ENCODE peak calls at places on chromosomes 6 and 20, in five cellular contexts. One of them, this sample, is unnamed.

GRCh38 chr6:106745396-106745795 is 116.0 kb downstream of the QRSL1 start:
- DNase-seq in thoracic aorta: no peak
- DNase-seq in aorta: no peak
- DNase-seq in lung: no peak
- DNase-seq in IMR-90: no peak
- DNase-seq in this sample: no peak

GRCh38 chr6:72371473-72371872 is 250.4 kb upstream of the KCNQ5 start:
- DNase-seq in thoracic aorta: no peak
- DNase-seq in aorta: no peak
- DNase-seq in lung: no peak
- DNase-seq in IMR-90: no peak
- DNase-seq in this sample: no peak

GRCh38 chr6:110652520-110652919 is 162.7 kb downstream of the CDK19 start:
- DNase-seq in thoracic aorta: no peak
- DNase-seq in aorta: no peak
- DNase-seq in lung: no peak
- DNase-seq in IMR-90: peak; percentile 41
- DNase-seq in this sample: no peak

GRCh38 chr6:39243809-39244208 is 14.5 kb upstream of the KCNK5 start:
- DNase-seq in thoracic aorta: no peak
- DNase-seq in aorta: peak; percentile 72
- DNase-seq in lung: no peak
- DNase-seq in IMR-90: no peak
- DNase-seq in this sample: no peak

GRCh38 chr6:37059344-37060194 is 54.1 kb downstream of the FGD2 start:
- DNase-seq in thoracic aorta: peak; percentile 43
- DNase-seq in aorta: peak; percentile 81
- DNase-seq in lung: peak; percentile 56
- DNase-seq in IMR-90: peak; percentile 97
- DNase-seq in this sample: peak; percentile 73

GRCh38 chr6:167976708-167977107 is 20.8 kb upstream of the KIF25 start:
- DNase-seq in thoracic aorta: no peak
- DNase-seq in aorta: no peak
- DNase-seq in lung: no peak
- DNase-seq in IMR-90: no peak
- DNase-seq in this sample: no peak

GRCh38 chr20:2867081-2867860 is 6.0 kb upstream of the PTPRA start:
- DNase-seq in thoracic aorta: no peak
- DNase-seq in aorta: no peak
- DNase-seq in lung: no peak
- DNase-seq in IMR-90: no peak
- DNase-seq in this sample: no peak

GRCh38 chr20:60295214-60295613 is 337.0 kb downstream of the CDH26 start:
- DNase-seq in thoracic aorta: no peak
- DNase-seq in aorta: no peak
- DNase-seq in lung: no peak
- DNase-seq in IMR-90: no peak
- DNase-seq in this sample: no peak

GRCh38 chr6:195861-196360 is 96.4 kb upstream of the DUSP22 start:
- DNase-seq in thoracic aorta: no peak
- DNase-seq in aorta: peak; percentile 62
- DNase-seq in lung: no peak
- DNase-seq in IMR-90: peak; percentile 22
- DNase-seq in this sample: no peak

GRCh38 chr20:63863798-63864544 is 1.1 kb upstream of the TPD52L2 start:
- DNase-seq in thoracic aorta: peak; percentile 36
- DNase-seq in aorta: peak; percentile 94
- DNase-seq in lung: peak; percentile 89
- DNase-seq in IMR-90: peak; percentile 78
- DNase-seq in this sample: no peak

GRCh38 chr6:133254552-133255228 is 13.5 kb downstream of the EYA4 start:
- DNase-seq in thoracic aorta: no peak
- DNase-seq in aorta: no peak
- DNase-seq in lung: no peak
- DNase-seq in IMR-90: peak; percentile 83
- DNase-seq in this sample: no peak

GRCh38 chr6:137866914-137867684 is at the start of gene TNFAIP3:
- DNase-seq in thoracic aorta: peak; percentile 80
- DNase-seq in aorta: peak; percentile 95
- DNase-seq in lung: peak; percentile 95
- DNase-seq in IMR-90: peak; percentile 95
- DNase-seq in this sample: peak; percentile 50

GRCh38 chr6:168196385-168196860 is 117.4 kb upstream of the FRMD1 start:
- DNase-seq in thoracic aorta: no peak
- DNase-seq in aorta: no peak
- DNase-seq in lung: peak; percentile 58
- DNase-seq in IMR-90: no peak
- DNase-seq in this sample: no peak

GRCh38 chr6:166343157-166343502 is 785 bp upstream of the SFT2D1 start:
- DNase-seq in thoracic aorta: no peak
- DNase-seq in aorta: no peak
- DNase-seq in lung: no peak
- DNase-seq in IMR-90: no peak
- DNase-seq in this sample: no peak

GRCh38 chr6:3585320-3585935 is 128.6 kb upstream of the SLC22A23 start:
- DNase-seq in thoracic aorta: no peak
- DNase-seq in aorta: no peak
- DNase-seq in lung: no peak
- DNase-seq in IMR-90: peak; percentile 84
- DNase-seq in this sample: no peak

GRCh38 chr20:17992847-17993508 is 24.2 kb downstream of the MGME1 start:
- DNase-seq in thoracic aorta: no peak
- DNase-seq in aorta: no peak
- DNase-seq in lung: no peak
- DNase-seq in IMR-90: peak; percentile 27
- DNase-seq in this sample: no peak

GRCh38 chr6:85464260-85464644 is 14.4 kb downstream of the NT5E start:
- DNase-seq in thoracic aorta: peak; percentile 25
- DNase-seq in aorta: peak; percentile 79
- DNase-seq in lung: no peak
- DNase-seq in IMR-90: peak; percentile 98
- DNase-seq in this sample: no peak

GRCh38 chr20:21808863-21809664 is 103.6 kb downstream of the PAX1 start:
- DNase-seq in thoracic aorta: no peak
- DNase-seq in aorta: peak; percentile 58
- DNase-seq in lung: no peak
- DNase-seq in IMR-90: no peak
- DNase-seq in this sample: peak; percentile 54

GRCh38 chr20:6103301-6103700 is 19.5 kb downstream of the FERMT1 start:
- DNase-seq in thoracic aorta: no peak
- DNase-seq in aorta: no peak
- DNase-seq in lung: no peak
- DNase-seq in IMR-90: no peak
- DNase-seq in this sample: no peak

GRCh38 chr20:2871111-2871465 is 2.2 kb upstream of the PTPRA start:
- DNase-seq in thoracic aorta: no peak
- DNase-seq in aorta: no peak
- DNase-seq in lung: no peak
- DNase-seq in IMR-90: peak; percentile 16
- DNase-seq in this sample: no peak

GRCh38 chr20:53778736-53779135 is 185.1 kb upstream of the ZNF217 start:
- DNase-seq in thoracic aorta: no peak
- DNase-seq in aorta: no peak
- DNase-seq in lung: no peak
- DNase-seq in IMR-90: no peak
- DNase-seq in this sample: no peak

GRCh38 chr20:34541917-34542316 is 16.6 kb upstream of the MAP1LC3A start:
- DNase-seq in thoracic aorta: no peak
- DNase-seq in aorta: no peak
- DNase-seq in lung: no peak
- DNase-seq in IMR-90: no peak
- DNase-seq in this sample: no peak

GRCh38 chr20:19275038-19275629 is 62.7 kb downstream of the SLC24A3 start:
- DNase-seq in thoracic aorta: no peak
- DNase-seq in aorta: no peak
- DNase-seq in lung: peak; percentile 30
- DNase-seq in IMR-90: no peak
- DNase-seq in this sample: no peak

GRCh38 chr6:37239511-37239910 is 18.1 kb upstream of the TBC1D22B start:
- DNase-seq in thoracic aorta: no peak
- DNase-seq in aorta: no peak
- DNase-seq in lung: no peak
- DNase-seq in IMR-90: peak; percentile 66
- DNase-seq in this sample: no peak

GRCh38 chr6:108408453-108408852 is 113.6 kb downstream of the AFG1L start:
- DNase-seq in thoracic aorta: no peak
- DNase-seq in aorta: no peak
- DNase-seq in lung: no peak
- DNase-seq in IMR-90: peak; percentile 38
- DNase-seq in this sample: no peak

GRCh38 chr6:136014454-136015421 is 163.2 kb downstream of the PDE7B start:
- DNase-seq in thoracic aorta: no peak
- DNase-seq in aorta: no peak
- DNase-seq in lung: no peak
- DNase-seq in IMR-90: peak; percentile 100
- DNase-seq in this sample: no peak

GRCh38 chr20:53569606-53570307 is 23.9 kb downstream of the ZNF217 start:
- DNase-seq in thoracic aorta: no peak
- DNase-seq in aorta: no peak
- DNase-seq in lung: no peak
- DNase-seq in IMR-90: no peak
- DNase-seq in this sample: no peak

GRCh38 chr20:30811896-30812671 is 445.4 kb upstream of the DEFB115 start:
- DNase-seq in thoracic aorta: no peak
- DNase-seq in aorta: peak; percentile 71
- DNase-seq in lung: peak; percentile 48
- DNase-seq in IMR-90: peak; percentile 49
- DNase-seq in this sample: no peak

GRCh38 chr6:107235007-107235406 is 119.7 kb upstream of the BEND3 start:
- DNase-seq in thoracic aorta: no peak
- DNase-seq in aorta: no peak
- DNase-seq in lung: no peak
- DNase-seq in IMR-90: no peak
- DNase-seq in this sample: no peak

GRCh38 chr6:150528648-150529285 is 70.9 kb upstream of the PLEKHG1 start:
- DNase-seq in thoracic aorta: no peak
- DNase-seq in aorta: peak; percentile 68
- DNase-seq in lung: no peak
- DNase-seq in IMR-90: peak; percentile 1
- DNase-seq in this sample: peak; percentile 37

GRCh38 chr6:33658982-33659689 is 38.0 kb downstream of the ITPR3 start:
- DNase-seq in thoracic aorta: no peak
- DNase-seq in aorta: no peak
- DNase-seq in lung: no peak
- DNase-seq in IMR-90: no peak
- DNase-seq in this sample: no peak

GRCh38 chr6:33651403-33651802 is 30.3 kb downstream of the ITPR3 start:
- DNase-seq in thoracic aorta: no peak
- DNase-seq in aorta: no peak
- DNase-seq in lung: no peak
- DNase-seq in IMR-90: no peak
- DNase-seq in this sample: no peak

GRCh38 chr6:33656844-33657243 is 35.7 kb downstream of the ITPR3 start:
- DNase-seq in thoracic aorta: no peak
- DNase-seq in aorta: no peak
- DNase-seq in lung: no peak
- DNase-seq in IMR-90: no peak
- DNase-seq in this sample: no peak

GRCh38 chr6:33651947-33652346 is 30.8 kb downstream of the ITPR3 start:
- DNase-seq in thoracic aorta: no peak
- DNase-seq in aorta: no peak
- DNase-seq in lung: no peak
- DNase-seq in IMR-90: no peak
- DNase-seq in this sample: no peak

DNA sequence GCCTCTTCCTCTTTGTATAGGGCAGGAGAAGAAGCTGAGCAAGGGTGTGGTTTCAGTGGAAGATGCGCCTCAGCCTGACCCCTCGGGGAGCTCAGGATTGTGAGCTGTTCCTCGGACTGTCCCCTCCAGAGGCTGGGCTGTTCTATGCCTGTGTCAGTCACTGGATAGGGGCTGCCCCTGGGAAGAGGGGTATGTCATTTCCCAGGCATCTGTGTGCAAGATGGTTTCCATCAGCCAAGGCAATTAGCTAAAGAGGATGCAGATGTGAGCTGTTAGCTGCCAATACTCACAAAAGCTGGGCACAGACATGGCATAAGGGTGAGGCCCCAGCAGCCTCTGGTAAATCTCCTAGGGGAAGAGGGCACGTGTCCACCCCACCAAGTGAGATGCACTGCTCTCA is 34.0 kb downstream of the ITPR3 start:
- DNase-seq in thoracic aorta: no peak
- DNase-seq in aorta: no peak
- DNase-seq in lung: no peak
- DNase-seq in IMR-90: no peak
- DNase-seq in this sample: no peak
- H3K36me3 ChIP-seq in thoracic aorta: no peaks in the 10 kb centered on the region
- H3K36me3 ChIP-seq in aorta: no peaks in the 10 kb centered on the region
- H3K36me3 ChIP-seq in lung: no peaks in the 10 kb centered on the region
- H3K36me3 ChIP-seq in IMR-90: no peaks in the 10 kb centered on the region
- H3K36me3 ChIP-seq in this sample: peaks cover 14% of the 10 kb centered on the region

DNA sequence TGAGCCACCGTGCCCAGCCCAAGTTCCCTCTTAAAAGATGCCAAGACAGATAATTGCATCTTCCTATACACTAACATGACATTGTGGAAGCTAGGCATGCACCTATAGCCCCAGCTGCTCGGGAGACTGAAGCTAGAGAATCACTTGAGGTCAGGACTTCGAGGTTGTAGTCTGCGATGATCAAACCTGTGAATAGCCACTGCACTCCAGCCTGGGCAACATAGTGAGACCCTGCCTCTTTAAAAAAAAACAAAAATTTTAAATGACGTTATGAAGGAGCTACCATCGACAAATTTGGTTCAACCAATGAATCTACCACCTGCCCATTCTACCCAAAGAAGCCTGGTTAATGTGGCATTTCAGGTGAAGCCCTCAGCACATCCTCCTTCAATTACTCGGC is 80.7 kb downstream of the TBC1D7 start:
- DNase-seq in thoracic aorta: no peak
- DNase-seq in aorta: no peak
- DNase-seq in lung: no peak
- DNase-seq in IMR-90: no peak
- DNase-seq in this sample: no peak
- H3K4me1 ChIP-seq in thoracic aorta: no peaks in the 10 kb centered on the region
- H3K4me1 ChIP-seq in aorta: no peaks in the 10 kb centered on the region
- H3K4me1 ChIP-seq in lung: no peaks in the 10 kb centered on the region
- H3K4me1 ChIP-seq in IMR-90: peaks cover 5% of the 10 kb centered on the region
- H3K4me1 ChIP-seq in this sample: peaks cover 6% of the 10 kb centered on the region

GRCh38 chr20:50743087-50743486 is 11.7 kb downstream of the PARD6B start:
- DNase-seq in thoracic aorta: no peak
- DNase-seq in aorta: no peak
- DNase-seq in lung: no peak
- DNase-seq in IMR-90: no peak
- DNase-seq in this sample: no peak
- H3K27ac ChIP-seq in thoracic aorta: no peak overlapping the region
- H3K27ac ChIP-seq in aorta: no peak overlapping the region
- H3K27ac ChIP-seq in lung: peak overlapping the region; percentile 81
- H3K27ac ChIP-seq in IMR-90: no peak overlapping the region
- H3K27ac ChIP-seq in this sample: no peak overlapping the region

DNA sequence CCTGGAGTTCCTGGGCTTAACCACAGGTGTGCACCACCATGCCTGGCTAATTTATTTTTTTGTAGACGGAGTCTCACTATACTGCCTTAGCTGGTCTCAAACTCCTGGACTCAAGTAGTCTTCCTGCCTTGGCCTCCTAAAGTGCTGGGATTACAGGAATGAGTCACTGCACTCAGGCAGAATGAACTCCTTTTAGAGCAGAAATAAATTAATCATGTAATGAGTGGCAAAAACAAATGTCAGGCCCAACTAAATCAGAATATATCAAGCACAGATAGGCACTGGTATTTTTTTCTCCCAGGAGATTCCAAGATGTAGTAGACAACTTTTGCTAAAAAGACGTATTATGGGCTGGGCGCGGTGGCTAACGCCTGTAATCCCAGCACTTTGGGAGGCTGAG is 2.6 kb downstream of the RPS10 start:
- DNase-seq in thoracic aorta: no peak
- DNase-seq in aorta: no peak
- DNase-seq in lung: no peak
- DNase-seq in IMR-90: peak; percentile 54
- DNase-seq in this sample: no peak
- H3K36me3 ChIP-seq in thoracic aorta: peaks cover 52% of the 10 kb centered on the region
- H3K36me3 ChIP-seq in aorta: no peaks in the 10 kb centered on the region
- H3K36me3 ChIP-seq in lung: peaks cover 45% of the 10 kb centered on the region
- H3K36me3 ChIP-seq in IMR-90: peaks cover 53% of the 10 kb centered on the region
- H3K36me3 ChIP-seq in this sample: peaks cover 40% of the 10 kb centered on the region

This sample was measured in iPS DF 6.9.